ENCODE peak calls at places on chromosomes 6 and 20, in nine cellular contexts. E, K, T, I, L, C, F, G and X are unnamed samples. For H3K4me1, the result is how much of the 10 kb centered on the place peaks cover.

GRCh38 chr6:47736083-47736700 is 37.8 kb downstream of the ADGRF4 start:
- DNase-seq in E (peak), G (no peak), I (no peak), T (no peak), K (no peak), F (peak), L (no peak), C (no peak), X (no peak)

GRCh38 chr20:43205699-43206098 is 16.0 kb upstream of the PTPRT start:
- DNase-seq in G (no peak), I (no peak), T (no peak), E (no peak), K (no peak), L (no peak), C (no peak), F (no peak), X (no peak)

GRCh38 chr6:154343473-154344308 is 12.9 kb downstream of the IPCEF1 start:
- DNase-seq in L (peak), G (peak), F (peak), C (no peak), K (no peak), E (peak), T (peak), I (peak), X (peak)

GRCh38 chr6:55902796-55903195 is 27.4 kb upstream of the BMP5 start:
- DNase-seq in L (no peak), C (no peak), K (no peak), I (no peak), F (no peak), E (no peak), T (no peak), G (no peak), X (no peak)

GRCh38 chr6:152529364-152529763 is 107.8 kb downstream of the SYNE1 start:
- DNase-seq in G (no peak), I (no peak), K (no peak), F (no peak), C (no peak), L (no peak), T (no peak), E (no peak), X (no peak)

GRCh38 chr20:12775041-12775440 is 233.7 kb upstream of the SPTLC3 start:
- DNase-seq in E (no peak), G (no peak), T (no peak), L (no peak), C (no peak), I (no peak), K (no peak), F (no peak), X (no peak)

GRCh38 chr20:44646641-44647274 is 4.7 kb downstream of the ADA start:
- DNase-seq in G (no peak), L (no peak), K (no peak), I (no peak), C (no peak), F (no peak), T (no peak), E (peak), X (no peak)

GRCh38 chr6:17469006-17469972 is 75.9 kb downstream of the CAP2 start:
- DNase-seq in I (no peak), L (no peak), G (no peak), E (no peak), T (no peak), K (no peak), C (no peak), F (no peak), X (no peak)

GRCh38 chr6:6057442-6058053 is 50.8 kb upstream of the NRN1 start:
- DNase-seq in E (no peak), G (peak), L (no peak), F (no peak), K (no peak), T (no peak), I (peak), C (no peak), X (no peak)

GRCh38 chr6:43076093-43076927 is at the start of gene PTK7:
- DNase-seq in L (peak), G (peak), E (no peak), T (peak), K (no peak), F (peak), I (peak), C (no peak), X (peak)

GRCh38 chr20:12395404-12396159 is 477.9 kb downstream of the BTBD3 start:
- DNase-seq in T (no peak), C (no peak), K (no peak), G (no peak), F (no peak), E (no peak), L (no peak), I (no peak), X (no peak)

GRCh38 chr20:53917145-53918009 is 153.0 kb downstream of the BCAS1 start:
- DNase-seq in T (no peak), G (no peak), K (no peak), E (peak), I (peak), F (peak), L (no peak), C (peak), X (peak)

GRCh38 chr20:57849126-57849867 is 139.5 kb upstream of the PMEPA1 start:
- DNase-seq in T (peak), I (no peak), K (no peak), G (no peak), E (no peak), C (no peak), L (no peak), F (no peak), X (no peak)

GRCh38 chr6:49264909-49265308 is 198.1 kb downstream of the MMUT start:
- DNase-seq in I (no peak), K (no peak), C (no peak), T (no peak), L (no peak), G (no peak), E (no peak), F (no peak), X (no peak)

GRCh38 chr20:57481281-57481711 is 43.6 kb downstream of the CTCFL start:
- DNase-seq in E (no peak), K (no peak), L (no peak), T (peak), I (no peak), F (no peak), G (no peak), C (peak), X (no peak)

GRCh38 chr6:33785766-33786165 is 3.2 kb downstream of the LEMD2 start:
- DNase-seq in I (no peak), T (no peak), E (no peak), F (no peak), G (no peak), C (no peak), L (no peak), K (no peak), X (no peak)

GRCh38 chr6:36015666-36016065 is 8.8 kb downstream of the SLC26A8 start:
- DNase-seq in I (no peak), G (no peak), T (no peak), L (no peak), K (no peak), C (no peak), F (no peak), E (no peak), X (no peak)

GRCh38 chr6:50816115-50816675 is 2.5 kb upstream of the TFAP2B start:
- DNase-seq in L (peak), K (peak), F (peak), C (no peak), I (peak), E (peak), G (peak), T (peak), X (peak)

GRCh38 chr6:121857551-121857950 is 422.1 kb downstream of the GJA1 start:
- DNase-seq in C (no peak), F (no peak), L (no peak), I (no peak), E (no peak), G (no peak), K (no peak), T (no peak), X (no peak)

GRCh38 chr20:9514461-9515210 is at the start of gene LAMP5:
- DNase-seq in L (no peak), T (no peak), K (no peak), F (no peak), C (no peak), I (no peak), E (no peak), G (peak), X (peak)

GRCh38 chr6:51562198-51562597 is 525.2 kb downstream of the PKHD1 start:
- DNase-seq in G (no peak), C (no peak), T (no peak), K (no peak), L (no peak), I (no peak), E (no peak), F (no peak), X (no peak)

GRCh38 chr20:1278993-1279392 is 12.9 kb downstream of the SNPH start:
- DNase-seq in C (no peak), L (no peak), G (no peak), K (no peak), E (no peak), I (no peak), F (no peak), T (no peak), X (no peak)

GRCh38 chr6:166031275-166031674 is 136.4 kb downstream of the TBXT start:
- DNase-seq in G (no peak), E (no peak), C (no peak), T (no peak), F (no peak), K (no peak), L (no peak), I (no peak), X (no peak)

GRCh38 chr6:11245406-11245990 is 13.0 kb upstream of the NEDD9 start:
- DNase-seq in L (no peak), K (no peak), I (no peak), C (no peak), G (no peak), F (no peak), E (no peak), T (no peak), X (no peak)

GRCh38 chr6:107070686-107071085 is 42.7 kb downstream of the MTRES1 start:
- DNase-seq in T (no peak), E (no peak), K (no peak), L (no peak), I (no peak), G (no peak), C (peak), F (no peak), X (no peak)

GRCh38 chr6:107064579-107065065 is 36.6 kb downstream of the MTRES1 start:
- DNase-seq in C (no peak), E (peak), K (no peak), F (no peak), G (no peak), L (peak), T (no peak), I (peak), X (no peak)

GRCh38 chr6:107069631-107070548 is 41.9 kb downstream of the MTRES1 start:
- DNase-seq in G (no peak), T (no peak), F (no peak), C (peak), L (no peak), K (no peak), I (no peak), E (no peak), X (no peak)

GRCh38 chr6:107068691-107069630 is 41.0 kb downstream of the MTRES1 start:
- DNase-seq in T (no peak), E (no peak), K (no peak), C (peak), F (no peak), L (no peak), I (no peak), G (no peak), X (no peak)

GRCh38 chr6:107066697-107067659 is 39.0 kb downstream of the MTRES1 start:
- DNase-seq in I (no peak), T (no peak), E (no peak), C (no peak), K (no peak), L (no peak), F (no peak), G (no peak), X (no peak)
- H3K4me1 ChIP-seq in I (under half), T (under half), E (under half), C (under half), K (under half), L (under half), F (under half), G (under half), X (under half)

GRCh38 chr6:169695131-169695530 is 6.7 kb downstream of the WDR27 start:
- DNase-seq in L (no peak), C (no peak), F (no peak), T (no peak), I (no peak), K (no peak), E (no peak), G (no peak), X (no peak)

GRCh38 chr6:169691260-169691659 is 10.6 kb downstream of the WDR27 start:
- DNase-seq in T (no peak), C (no peak), I (no peak), E (no peak), F (no peak), G (no peak), K (no peak), L (no peak), X (no peak)

GRCh38 chr6:169689247-169689646 is 12.6 kb downstream of the WDR27 start:
- DNase-seq in C (no peak), L (no peak), K (no peak), G (no peak), T (no peak), I (no peak), F (no peak), E (no peak), X (no peak)

DNA sequence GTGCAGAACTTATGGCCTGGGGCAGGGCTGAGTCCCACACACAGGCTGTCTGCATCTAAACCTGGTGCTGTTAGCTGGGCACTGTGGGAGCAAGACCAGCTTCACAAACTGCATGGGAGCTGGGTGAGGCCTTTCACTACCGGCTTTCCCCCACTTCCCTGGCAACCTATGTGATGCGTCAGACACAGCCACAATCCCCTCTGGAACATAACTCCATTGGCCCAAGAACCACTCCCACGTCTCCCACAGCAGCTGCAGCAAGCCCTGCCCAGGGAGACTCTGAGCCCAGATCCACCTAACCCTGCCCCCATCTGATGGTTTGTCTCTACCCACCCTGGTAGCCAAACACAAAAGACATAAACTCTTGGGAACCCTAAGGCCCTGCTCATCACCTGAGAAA is 9.3 kb downstream of the WDR27 start:
- DNase-seq in L (no peak), C (no peak), T (no peak), G (no peak), K (no peak), F (no peak), E (no peak), I (no peak), X (no peak)
- TF ChIP-seq CTCF in L (no peak), C (no peak), T (no peak), G (no peak), K (no peak), F (no peak), E (no peak), I (no peak), X (no peak)

DNA sequence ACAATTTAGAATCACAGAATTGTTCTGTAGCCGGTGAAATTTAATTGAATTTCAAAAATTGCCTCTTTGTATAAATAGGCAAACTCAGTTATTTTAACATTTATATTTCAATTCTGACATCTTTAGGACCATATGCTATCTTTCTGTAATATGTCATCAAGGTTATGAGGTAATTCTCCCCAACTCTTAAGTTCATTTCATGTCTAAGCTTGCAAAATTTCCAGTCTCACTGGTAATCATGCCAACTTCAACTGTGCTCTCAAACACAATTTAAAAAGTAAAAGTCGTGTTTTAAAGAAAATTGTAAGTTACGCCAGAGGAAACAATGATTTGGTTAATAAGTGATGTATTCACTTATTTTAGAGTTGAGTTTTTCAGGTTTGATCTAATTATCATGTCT is 1.4 kb downstream of the NCOA7 start:
- DNase-seq in C (no peak), I (no peak), G (no peak), L (no peak), K (no peak), T (no peak), E (no peak), F (no peak), X (no peak)
- H3K4me1 ChIP-seq in C (under half), I (under half), G (under half), L (under half), K (under half), T (under half), E (under half), F (under half), X (under half)

DNA sequence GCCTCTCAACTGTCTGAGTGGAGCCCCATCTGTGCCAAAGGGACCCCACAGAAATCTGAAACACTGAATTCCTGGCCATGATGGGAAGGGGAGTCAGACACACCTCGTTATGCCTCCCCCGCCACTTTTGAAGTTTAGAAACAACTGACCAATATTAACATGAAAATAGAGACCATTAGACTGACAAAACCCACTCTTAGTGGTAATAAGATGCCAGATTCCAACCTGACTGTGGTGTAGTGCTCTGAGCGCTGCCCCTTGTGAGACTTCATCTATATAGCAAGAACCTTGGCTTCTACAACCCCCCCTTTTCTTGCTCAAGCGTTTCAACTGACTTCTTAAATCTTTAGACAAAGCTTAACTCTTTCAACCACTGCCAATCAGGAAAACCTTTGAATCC is 46.1 kb upstream of the UNC93A start:
- DNase-seq in F (no peak), C (no peak), K (no peak), E (no peak), G (no peak), L (no peak), I (no peak), T (no peak), X (no peak)
- TF ChIP-seq CTCF in F (no peak), C (no peak), K (no peak), E (no peak), G (no peak), L (no peak), I (no peak), T (no peak), X (no peak)

DNA sequence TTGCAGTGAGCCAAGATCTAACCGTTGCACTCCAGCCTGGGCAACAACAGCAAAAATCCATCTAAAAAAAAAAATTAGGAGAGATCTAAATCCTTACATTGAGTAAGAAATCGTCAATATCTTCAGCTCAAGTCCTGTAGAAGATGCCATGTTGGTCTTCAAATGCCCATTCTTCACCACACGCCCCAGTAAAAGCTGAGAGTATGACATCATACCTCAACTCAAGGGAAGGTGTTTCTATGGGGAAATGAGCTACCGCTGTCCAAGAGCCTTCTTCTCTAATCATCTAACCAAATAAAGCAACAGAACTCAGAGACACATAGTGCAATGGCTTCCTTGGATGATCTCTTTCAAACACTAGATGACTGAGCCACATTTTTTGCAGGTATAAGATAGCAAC is 2.5 kb upstream of the ZC3H12D start:
- DNase-seq in C (no peak), I (no peak), E (no peak), T (no peak), G (no peak), K (no peak), L (no peak), F (no peak), X (no peak)
- H3K4me1 ChIP-seq in C (under half), I (under half), E (under half), T (under half), G (under half), K (under half), L (under half), F (under half), X (under half)

GRCh38 chr6:28525496-28526039 is at the start of gene GPX5:
- DNase-seq in C (no peak), I (no peak), G (no peak), K (peak), E (no peak), F (no peak), L (no peak), T (no peak), X (no peak)

DNA sequence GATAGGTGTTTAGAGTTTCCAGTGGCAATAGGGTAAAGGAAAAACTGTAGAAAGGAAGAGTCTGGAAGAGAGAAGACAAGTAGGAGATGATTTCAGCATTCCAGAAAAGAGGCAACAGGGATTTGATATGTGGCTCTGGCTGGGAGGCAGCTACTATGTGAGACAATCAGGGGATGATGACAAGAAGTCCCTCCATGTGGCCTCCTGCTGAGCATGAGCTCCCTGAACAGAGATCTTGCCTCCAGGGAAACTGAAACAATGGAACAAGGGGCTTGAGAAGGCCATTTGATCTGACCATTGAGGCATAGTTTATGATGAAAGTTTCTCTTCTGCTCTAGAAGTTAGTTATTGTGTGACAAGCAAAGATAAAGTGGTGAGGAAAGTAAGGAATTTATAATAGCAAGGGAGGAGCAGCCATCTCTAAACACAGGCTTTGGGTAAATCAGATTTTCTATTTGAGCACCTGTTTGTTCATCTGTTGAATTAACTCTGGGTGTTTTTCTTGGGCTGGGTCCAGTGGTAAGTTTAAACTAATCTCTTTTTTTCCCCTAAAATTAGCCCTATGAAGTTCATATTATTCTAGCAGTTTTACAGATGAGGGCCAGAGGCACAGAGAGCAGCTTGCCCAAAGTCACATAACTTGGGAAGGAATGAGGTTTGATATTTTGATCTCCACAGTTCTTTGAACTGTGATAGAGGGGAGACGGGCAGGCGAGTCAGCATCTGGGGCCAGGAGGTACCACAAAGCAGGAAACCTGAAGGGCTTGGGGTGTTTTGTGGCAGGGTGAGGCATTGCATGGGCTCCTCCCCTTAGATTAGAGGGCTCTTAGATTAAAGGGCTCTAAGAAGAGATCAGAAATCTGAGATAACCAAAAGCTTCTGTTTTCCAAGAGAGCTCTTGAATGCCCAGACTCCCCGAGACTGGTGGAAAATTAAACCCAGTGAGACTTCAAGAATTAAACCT is 2.8 kb upstream of the GPX5 start:
- DNase-seq in K (peak), C (no peak), L (no peak), E (no peak), I (no peak), T (no peak), F (no peak), G (no peak), X (no peak)
- TF ChIP-seq CTCF in K (no peak), C (no peak), L (no peak), E (no peak), I (no peak), T (no peak), F (no peak), G (no peak), X (no peak)